ENCODE peak calls at places on chromosomes 6 and 20, in seven cellular contexts. X is fibroblast of lung, K is HCT116, E is aorta, W is SJCRH30, J is body of pancreas, I is PC-3. T is an unnamed sample. For H3K4me1, the result is how much of the 10 kb centered on the place peaks cover.

GRCh38 chr6:33620584-33621395 is at the start of gene ITPR3:
- DNase-seq in X (peak), K (peak), E (peak), W (peak), J (peak), I (peak), T (no peak)

GRCh38 chr6:81589465-81590313 is 162.8 kb downstream of the TENT5A start:
- DNase-seq in X (no peak), K (no peak), E (no peak), W (no peak), J (peak), I (peak), T (no peak)

GRCh38 chr6:133632206-133632605 is 256.7 kb upstream of the TCF21 start:
- DNase-seq in X (peak), K (no peak), E (no peak), W (no peak), J (no peak), I (peak), T (no peak)

GRCh38 chr6:108518714-108519576 is 41.8 kb upstream of the FOXO3 start:
- DNase-seq in X (peak), K (peak), E (no peak), W (no peak), J (no peak), I (peak), T (no peak)

GRCh38 chr6:83193747-83194582 is 808 bp downstream of the RWDD2A start:
- DNase-seq in X (peak), K (peak), E (peak), W (peak), J (peak), I (peak), T (no peak)

GRCh38 chr6:164929155-164929977 is 380.0 kb downstream of the C6orf118 start:
- DNase-seq in X (no peak), K (no peak), E (no peak), W (no peak), J (no peak), I (no peak), T (no peak)

GRCh38 chr6:158564243-158565121 is 4.6 kb downstream of the TMEM181 start:
- DNase-seq in X (no peak), K (no peak), E (no peak), W (no peak), J (no peak), I (no peak), T (no peak)

GRCh38 chr6:147000545-147001488 is 203.4 kb upstream of the STXBP5 start:
- DNase-seq in X (peak), K (no peak), E (no peak), W (peak), J (no peak), I (no peak), T (no peak)

GRCh38 chr6:109073344-109074235 is 21.1 kb downstream of the SESN1 start:
- DNase-seq in X (peak), K (peak), E (no peak), W (peak), J (peak), I (peak), T (peak)

GRCh38 chr6:110367001-110367400 is 8.9 kb upstream of the METTL24 start:
- DNase-seq in X (no peak), K (no peak), E (no peak), W (no peak), J (no peak), I (no peak), T (no peak)

GRCh38 chr6:33007831-33008395 is 1.5 kb downstream of the HLA-DOA start:
- DNase-seq in X (no peak), K (no peak), E (no peak), W (no peak), J (no peak), I (no peak), T (no peak)

GRCh38 chr6:16140607-16141006 is 11.7 kb downstream of the MYLIP start:
- DNase-seq in X (no peak), K (no peak), E (no peak), W (no peak), J (no peak), I (no peak), T (no peak)

GRCh38 chr6:47741807-47742206 is 40.0 kb upstream of the OPN5 start:
- DNase-seq in X (no peak), K (peak), E (no peak), W (no peak), J (peak), I (peak), T (no peak)

GRCh38 chr6:139637766-139638165 is 263.3 kb upstream of the CITED2 start:
- DNase-seq in X (no peak), K (no peak), E (no peak), W (no peak), J (no peak), I (no peak), T (no peak)

GRCh38 chr6:119587537-119587936 is 238.0 kb upstream of the MAN1A1 start:
- DNase-seq in X (no peak), K (peak), E (no peak), W (no peak), J (peak), I (peak), T (no peak)

GRCh38 chr6:3405182-3405518 is 51.7 kb downstream of the SLC22A23 start:
- DNase-seq in X (no peak), K (no peak), E (no peak), W (no peak), J (no peak), I (peak), T (no peak)

GRCh38 chr20:53826597-53827291 is 233.1 kb upstream of the ZNF217 start:
- DNase-seq in X (peak), K (no peak), E (peak), W (no peak), J (peak), I (no peak), T (no peak)
- H3K4me1 ChIP-seq in X (under half), K (under half), E (under half), W (under half), J (under half), I (under half), T (under half)

GRCh38 chr20:10509411-10509810 is 74.3 kb downstream of the SLX4IP start:
- DNase-seq in X (no peak), K (no peak), E (no peak), W (no peak), J (no peak), I (no peak), T (no peak)
- H3K4me1 ChIP-seq in X (under half), K (half or more), E (under half), W (half or more), J (under half), I (under half), T (under half)

DNA sequence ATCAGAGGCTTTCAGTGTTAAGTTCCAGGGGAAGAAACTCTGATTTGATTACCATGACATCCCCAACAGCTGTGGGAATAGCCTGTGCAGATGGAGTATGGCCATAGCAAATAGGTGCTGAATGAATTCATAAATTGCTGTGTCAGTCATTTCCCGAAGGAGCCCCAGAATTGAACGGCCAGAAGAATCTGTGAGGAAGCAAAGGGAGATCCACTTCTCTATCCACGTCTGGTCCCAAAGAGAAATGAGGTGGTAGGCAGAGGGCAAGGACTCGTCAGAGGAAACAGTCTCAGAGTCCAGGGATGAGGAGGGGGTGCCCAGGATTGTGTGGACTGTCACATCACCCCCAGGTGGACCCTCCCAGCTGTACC is 3.1 kb upstream of the TAF8 start:
- DNase-seq in X (no peak), K (no peak), E (no peak), W (no peak), J (no peak), I (no peak), T (no peak)
- H3K4me1 ChIP-seq in X (under half), K (half or more), E (under half), W (under half), J (half or more), I (under half), T (under half)

GRCh38 chr20:38303908-38304379 is at the start of gene BPI:
- DNase-seq in X (no peak), K (no peak), E (peak), W (peak), J (peak), I (no peak), T (no peak)

GRCh38 chr20:38305541-38305940 is 1.6 kb downstream of the BPI start:
- DNase-seq in X (no peak), K (no peak), E (no peak), W (no peak), J (no peak), I (no peak), T (no peak)

GRCh38 chr20:38302721-38303120 is 1.2 kb upstream of the BPI start:
- DNase-seq in X (no peak), K (no peak), E (no peak), W (peak), J (no peak), I (no peak), T (no peak)

GRCh38 chr20:38307371-38308046 is 3.6 kb downstream of the BPI start:
- DNase-seq in X (peak), K (no peak), E (no peak), W (no peak), J (no peak), I (no peak), T (no peak)

GRCh38 chr20:38304845-38305447 is 990 bp downstream of the BPI start:
- DNase-seq in X (peak), K (peak), E (peak), W (peak), J (peak), I (peak), T (no peak)
- H3K4me1 ChIP-seq in X (under half), K (under half), E (under half), W (under half), J (under half), I (under half), T (under half)

GRCh38 chr6:56963043-56963442 is 8.1 kb downstream of the BEND6 start:
- DNase-seq in X (no peak), K (no peak), E (no peak), W (no peak), J (no peak), I (no peak), T (no peak)

GRCh38 chr6:56959938-56960337 is 5.0 kb downstream of the BEND6 start:
- DNase-seq in X (peak), K (no peak), E (no peak), W (no peak), J (no peak), I (peak), T (no peak)

GRCh38 chr6:56962451-56962850 is 7.5 kb downstream of the BEND6 start:
- DNase-seq in X (no peak), K (no peak), E (no peak), W (no peak), J (no peak), I (no peak), T (no peak)

GRCh38 chr6:56959094-56959493 is 4.2 kb downstream of the BEND6 start:
- DNase-seq in X (no peak), K (no peak), E (no peak), W (no peak), J (no peak), I (peak), T (no peak)

DNA sequence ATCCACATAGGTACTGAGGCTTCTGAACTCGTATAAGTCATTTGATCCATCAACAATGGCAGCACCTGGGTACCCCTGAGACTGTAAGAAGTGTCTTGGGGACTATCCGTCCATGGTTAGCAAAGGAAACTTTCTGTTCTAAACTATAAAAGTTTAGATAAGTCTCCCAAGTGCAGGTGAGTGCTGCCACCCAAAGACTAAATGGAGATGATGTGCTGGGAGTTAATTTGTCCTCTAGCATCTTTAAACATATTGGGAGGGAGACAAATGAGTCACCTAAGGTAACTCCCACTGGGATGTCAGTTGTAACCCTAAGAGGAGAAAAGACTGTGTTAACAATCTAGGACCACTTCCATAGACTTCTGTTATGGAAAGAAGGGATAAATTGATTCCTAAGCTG is 6.2 kb downstream of the BEND6 start:
- DNase-seq in X (no peak), K (no peak), E (no peak), W (no peak), J (no peak), I (peak), T (no peak)
- H3K4me1 ChIP-seq in X (under half), K (under half), E (under half), W (under half), J (under half), I (under half), T (under half)

GRCh38 chr6:85460154-85460950 is 10.5 kb downstream of the NT5E start:
- DNase-seq in X (no peak), K (no peak), E (no peak), W (no peak), J (no peak), I (no peak), T (no peak)

GRCh38 chr6:85462673-85463072 is 12.8 kb downstream of the NT5E start:
- DNase-seq in X (no peak), K (no peak), E (no peak), W (no peak), J (no peak), I (no peak), T (no peak)

GRCh38 chr6:85461806-85462185 is 11.9 kb downstream of the NT5E start:
- DNase-seq in X (no peak), K (no peak), E (no peak), W (no peak), J (no peak), I (no peak), T (no peak)

GRCh38 chr6:85459224-85459901 is 9.5 kb downstream of the NT5E start:
- DNase-seq in X (peak), K (peak), E (no peak), W (no peak), J (no peak), I (peak), T (no peak)

GRCh38 chr6:85460951-85461805 is 11.3 kb downstream of the NT5E start:
- DNase-seq in X (peak), K (no peak), E (no peak), W (no peak), J (no peak), I (peak), T (no peak)
- H3K4me1 ChIP-seq in X (half or more), K (half or more), E (under half), W (under half), J (under half), I (half or more), T (under half)

DNA sequence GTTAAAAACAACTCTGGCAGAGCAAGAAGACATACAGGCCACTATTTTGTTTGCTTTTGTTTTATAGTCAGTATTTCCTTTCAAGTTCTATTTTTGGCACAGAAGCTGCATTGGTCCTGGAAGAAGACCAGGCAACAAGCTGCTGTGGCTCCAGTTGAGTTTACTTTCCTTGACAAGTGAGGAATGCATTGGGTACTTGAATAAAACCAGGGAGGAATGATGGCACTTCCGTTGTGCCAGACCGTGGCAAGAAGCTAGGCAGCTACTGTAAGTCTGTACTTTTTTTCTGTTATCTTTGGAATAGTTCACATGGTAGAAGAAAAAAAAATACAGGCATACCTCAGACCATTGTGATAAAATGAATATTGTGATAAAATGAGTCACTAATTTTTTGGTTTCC is 66.3 kb downstream of the NCOA3 start:
- DNase-seq in X (peak), K (no peak), E (peak), W (no peak), J (peak), I (peak), T (no peak)
- H3K4me1 ChIP-seq in X (under half), K (half or more), E (under half), W (under half), J (under half), I (under half), T (under half)

GRCh38 chr6:35085359-35086281 is 55.5 kb downstream of the TCP11 start:
- DNase-seq in X (no peak), K (no peak), E (no peak), W (no peak), J (no peak), I (no peak), T (no peak)
- H3K4me1 ChIP-seq in X (under half), K (under half), E (under half), W (under half), J (under half), I (under half), T (under half)

GRCh38 chr20:32973077-32973717 is 31.0 kb downstream of the SUN5 start:
- DNase-seq in X (no peak), K (no peak), E (no peak), W (no peak), J (no peak), I (no peak), T (no peak)
- H3K4me1 ChIP-seq in X (under half), K (under half), E (under half), W (under half), J (under half), I (under half), T (under half)

GRCh38 chr6:143970827-143971226 is 37.2 kb downstream of the PLAGL1 start:
- DNase-seq in X (peak), K (no peak), E (no peak), W (no peak), J (no peak), I (no peak), T (no peak)
- H3K4me1 ChIP-seq in X (under half), K (under half), E (under half), W (half or more), J (under half), I (under half), T (under half)

T was measured in iPS DF 6.9.